ENCODE peak calls at places on chromosomes 6 and 20, in nine cellular contexts. I, Z, S, D, K, X, E, C and R are unnamed samples.

GRCh38 chr6:36997811-36998722 is 7.4 kb upstream of the FGD2 start:
- DNase-seq in I (no peak), Z (no peak), S (no peak), D (peak; percentile 50), K (no peak), X (no peak), E (no peak), C (peak; percentile 56), R (no peak)

GRCh38 chr20:48619126-48620101 is 208.4 kb downstream of the PREX1 start:
- DNase-seq in I (no peak), Z (no peak), S (no peak), D (peak; percentile 22), K (no peak), X (no peak), E (no peak), C (peak; percentile 30), R (no peak)

GRCh38 chr6:144213293-144213692 is 63.0 kb downstream of the STX11 start:
- DNase-seq in I (no peak), Z (no peak), S (no peak), D (no peak), K (no peak), X (no peak), E (no peak), C (no peak), R (no peak)

GRCh38 chr6:153312633-153313032 is 181.6 kb upstream of the RGS17 start:
- DNase-seq in I (peak; percentile 59), Z (no peak), S (no peak), D (peak; percentile 60), K (peak; percentile 43), X (no peak), E (peak; percentile 54), C (peak; percentile 9), R (peak; percentile 71)

GRCh38 chr20:61899971-61900370 is 165.7 kb downstream of the TAF4 start:
- DNase-seq in I (no peak), Z (no peak), S (no peak), D (no peak), K (no peak), X (no peak), E (no peak), C (no peak), R (no peak)

GRCh38 chr6:12245763-12246720 is 44.1 kb upstream of the EDN1 start:
- DNase-seq in I (no peak), Z (no peak), S (no peak), D (no peak), K (no peak), X (no peak), E (no peak), C (no peak), R (no peak)

GRCh38 chr6:109174911-109175310 is 79.6 kb downstream of the CEP57L1 start:
- DNase-seq in I (no peak), Z (no peak), S (no peak), D (no peak), K (no peak), X (no peak), E (no peak), C (no peak), R (no peak)

GRCh38 chr6:136956590-136957573 is 34.8 kb downstream of the SLC35D3 start:
- DNase-seq in I (peak; percentile 65), Z (no peak), S (no peak), D (peak; percentile 43), K (peak; percentile 50), X (no peak), E (no peak), C (no peak), R (peak; percentile 66)

GRCh38 chr20:43942661-43943285 is 28.1 kb downstream of the TOX2 start:
- DNase-seq in I (no peak), Z (no peak), S (no peak), D (no peak), K (no peak), X (no peak), E (peak; percentile 33), C (no peak), R (no peak)

GRCh38 chr6:122033564-122034181 is 365.8 kb upstream of the HSF2 start:
- DNase-seq in I (peak; percentile 26), Z (no peak), S (no peak), D (peak; percentile 1), K (peak; percentile 67), X (no peak), E (no peak), C (no peak), R (peak; percentile 43)

GRCh38 chr20:1281279-1282057 is 15.4 kb downstream of the SNPH start:
- DNase-seq in I (peak; percentile 39), Z (no peak), S (no peak), D (peak; percentile 89), K (no peak), X (no peak), E (peak; percentile 3), C (no peak), R (peak; percentile 78)